ENCODE peak calls at places on chromosomes 7 and 10, in six cellular contexts. S, C, Q, K, U and B are unnamed samples.

GRCh38 chr7:38311329-38311937 is 38.0 kb upstream of the TARP start:
- DNase-seq in S (peak; percentile 47), C (peak; percentile 70), Q (no peak), K (no peak), U (no peak), B (peak; percentile 48)

GRCh38 chr10:44913312-44914079 is 2.4 kb downstream of the TMEM72 start:
- DNase-seq in S (no peak), C (peak; percentile 76), Q (no peak), K (no peak), U (no peak), B (no peak)

GRCh38 chr10:21173433-21173963 is 276.4 kb upstream of the NEBL start:
- DNase-seq in S (no peak), C (no peak), Q (no peak), K (no peak), U (no peak), B (no peak)

GRCh38 chr7:22346383-22347107 is 10.4 kb downstream of the RAPGEF5 start:
- DNase-seq in S (no peak), C (no peak), Q (no peak), K (peak; percentile 74), U (no peak), B (no peak)

GRCh38 chr10:30784896-30785605 is 155.5 kb upstream of the LYZL2 start:
- DNase-seq in S (peak; percentile 49), C (no peak), Q (peak; percentile 85), K (no peak), U (no peak), B (no peak)

GRCh38 chr7:51430480-51431086 is 114.0 kb upstream of the COBL start:
- DNase-seq in S (peak; percentile 29), C (peak; percentile 75), Q (no peak), K (peak; percentile 43), U (peak; percentile 5), B (peak; percentile 13)

GRCh38 chr7:49773082-49773938 is at the start of gene VWC2:
- DNase-seq in S (no peak), C (no peak), Q (no peak), K (no peak), U (no peak), B (peak; percentile 39)

GRCh38 chr10:35843524-35844171 is 201.6 kb upstream of the FZD8 start:
- DNase-seq in S (no peak), C (no peak), Q (no peak), K (no peak), U (no peak), B (no peak)

GRCh38 chr7:155213385-155213784 is 84.3 kb upstream of the INSIG1 start:
- DNase-seq in S (no peak), C (no peak), Q (no peak), K (no peak), U (no peak), B (no peak)

GRCh38 chr10:71747808-71748523 is 25.4 kb downstream of the VSIR start:
- DNase-seq in S (no peak), C (no peak), Q (no peak), K (no peak), U (peak; percentile 52), B (peak; percentile 56)

GRCh38 chr10:34157501-34157900 is 657.6 kb downstream of the PARD3 start:
- DNase-seq in S (no peak), C (no peak), Q (no peak), K (no peak), U (no peak), B (no peak)

GRCh38 chr7:130903358-130903974 is 169.5 kb upstream of the KLF14 start:
- DNase-seq in S (no peak), C (no peak), Q (no peak), K (no peak), U (no peak), B (no peak)

GRCh38 chr10:127907411-127908105 is 655 bp downstream of the PTPRE start:
- DNase-seq in S (no peak), C (no peak), Q (no peak), K (no peak), U (no peak), B (no peak)

GRCh38 chr10:94546616-94547175 is 1.1 kb downstream of the HELLS start:
- DNase-seq in S (no peak), C (no peak), Q (no peak), K (no peak), U (peak; percentile 7), B (no peak)

GRCh38 chr10:13848530-13849425 is 262.0 kb downstream of the PRPF18 start:
- DNase-seq in S (no peak), C (no peak), Q (no peak), K (no peak), U (no peak), B (no peak)

GRCh38 chr7:155225516-155225915 is 72.2 kb upstream of the INSIG1 start:
- DNase-seq in S (no peak), C (no peak), Q (no peak), K (no peak), U (no peak), B (no peak)

GRCh38 chr7:155198901-155199845 is 98.5 kb upstream of the INSIG1 start:
- DNase-seq in S (no peak), C (no peak), Q (no peak), K (no peak), U (no peak), B (no peak)

GRCh38 chr7:42029405-42029804 is 207.6 kb downstream of the GLI3 start:
- DNase-seq in S (no peak), C (no peak), Q (no peak), K (no peak), U (no peak), B (no peak)

GRCh38 chr7:43328785-43329380 is 216.4 kb downstream of the HECW1 start:
- DNase-seq in S (no peak), C (no peak), Q (no peak), K (no peak), U (no peak), B (no peak)

GRCh38 chr7:148535227-148535626 is 55.3 kb upstream of the C7orf33 start:
- DNase-seq in S (peak; percentile 9), C (no peak), Q (no peak), K (no peak), U (no peak), B (no peak)

GRCh38 chr10:116669832-116670644 is 49.3 kb downstream of the PNLIPRP2 start:
- DNase-seq in S (no peak), C (peak; percentile 59), Q (no peak), K (peak; percentile 39), U (no peak), B (no peak)

GRCh38 chr7:93862651-93863050 is 27.9 kb downstream of the TFPI2 start:
- DNase-seq in S (no peak), C (no peak), Q (no peak), K (no peak), U (no peak), B (no peak)

DNA sequence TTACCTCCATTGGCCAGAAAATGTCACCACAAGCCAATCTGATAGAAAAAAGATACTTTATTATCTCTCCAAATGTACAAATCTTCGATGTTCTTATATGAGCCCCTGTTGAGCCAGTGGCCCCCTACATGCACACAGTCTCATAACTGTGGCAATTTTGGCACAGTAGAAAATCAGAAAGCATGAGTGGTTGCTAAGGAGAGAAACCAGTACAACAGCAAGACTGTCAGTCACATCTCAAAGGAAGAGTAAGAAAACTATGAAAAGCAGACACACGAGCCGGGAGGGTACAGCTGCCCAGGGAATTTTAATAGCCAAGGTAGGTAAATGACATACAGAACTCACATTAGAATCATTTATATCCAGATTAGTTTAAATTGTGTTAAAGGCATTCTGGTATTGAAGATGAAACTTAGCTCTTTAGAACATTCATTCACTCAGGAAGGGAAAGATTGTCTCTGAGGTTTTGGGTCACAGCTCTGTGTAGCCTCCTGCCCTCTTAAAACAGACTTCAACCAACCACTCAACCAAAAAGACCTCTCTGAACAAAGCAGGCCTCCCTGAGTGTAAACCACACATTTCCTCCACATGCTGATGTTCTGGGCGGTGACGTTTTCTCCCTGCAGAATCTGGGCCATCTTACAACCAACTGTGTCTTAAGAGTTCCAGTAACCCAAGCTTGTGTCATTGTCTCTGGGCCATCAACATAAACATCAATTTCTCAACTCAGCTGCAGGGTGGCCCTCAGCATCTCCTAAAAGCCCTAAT is 80.8 kb upstream of the ADAM12 start:
- DNase-seq in S (no peak), C (no peak), Q (no peak), K (no peak), U (no peak), B (no peak)
- TF ChIP-seq TAF1 in S (no peak), C (no peak), Q (no peak), K (no peak), U (no peak), B (no peak)

GRCh38 chr7:18866359-18867036 is 250.9 kb downstream of the TWIST1 start:
- DNase-seq in S (no peak), C (no peak), Q (no peak), K (no peak), U (peak; percentile 19), B (no peak)
- TF ChIP-seq POLR2AphosphoS5 in S (no peak), C (no peak), Q (no peak), K (no peak), U (no peak), B (no peak)

GRCh38 chr7:45869426-45869825 is 3.5 kb downstream of the CCDC201 start:
- DNase-seq in S (no peak), C (no peak), Q (no peak), K (no peak), U (no peak), B (no peak)
- TF ChIP-seq POLR2A in S (no peak), C (no peak), Q (no peak), K (no peak), U (no peak), B (no peak)

DNA sequence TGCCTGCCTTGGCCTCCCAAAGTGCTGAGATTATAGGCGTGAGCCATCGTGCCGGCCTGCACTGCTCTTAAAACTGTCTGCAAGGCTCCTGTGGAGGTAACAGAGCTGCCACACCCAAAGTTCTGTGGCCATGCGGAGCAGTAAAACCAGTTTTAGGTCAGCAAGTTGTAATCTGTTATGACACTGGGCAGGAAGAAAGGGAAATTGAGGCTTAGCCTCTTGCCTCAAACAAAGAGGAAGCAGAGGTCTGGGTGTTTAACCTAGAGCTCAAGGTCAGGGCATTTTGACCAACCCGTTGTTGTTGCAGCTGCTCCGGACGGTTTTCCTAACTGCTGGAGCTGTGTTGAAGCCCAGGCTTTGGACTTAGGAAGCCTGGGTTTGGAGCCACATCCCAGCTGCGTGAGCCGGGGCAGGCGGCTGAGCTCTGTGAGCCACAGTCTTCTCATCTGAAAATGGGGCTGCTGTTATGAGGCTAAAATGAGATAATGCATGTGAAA is 7.4 kb upstream of the RRP12 start:
- DNase-seq in S (no peak), C (no peak), Q (no peak), K (peak; percentile 73), U (no peak), B (no peak)
- TF ChIP-seq TAF1 in S (no peak), C (no peak), Q (no peak), K (no peak), U (no peak), B (no peak)

GRCh38 chr7:12220321-12221046 is 9.4 kb downstream of the TMEM106B start:
- DNase-seq in S (no peak), C (no peak), Q (no peak), K (no peak), U (no peak), B (no peak)
- TF ChIP-seq POLR2AphosphoS5 in S (no peak), C (no peak), Q (no peak), K (no peak), U (no peak), B (no peak)

GRCh38 chr10:114825513-114826253 is 4.1 kb downstream of the FHIP2A start:
- DNase-seq in S (peak; percentile 34), C (no peak), Q (no peak), K (no peak), U (peak; percentile 55), B (peak; percentile 27)
- TF ChIP-seq POLR2A in S (peak; percentile 33), C (no peak), Q (no peak), K (no peak), U (no peak), B (no peak)